ENCODE peak calls at places on chromosome 6, in nine cellular contexts. Y is RPMI8226, G is NCI-H524 treated with DMSO at 0.1 percent for 48 hours, A is H9, M is NCI-H1417 treated with DMSO at 0.1 percent for 48 hours, V is HEK293T, F is GM10248, I is heart right ventricle, Q is lower lobe of right lung. Z is an unnamed sample.

GRCh38 chr6:30981942-30982772 is 1.4 kb upstream of the MUC21 start:
- DNase-seq in I (peak), A (peak), G (no peak), Y (peak), V (peak), F (no peak), Q (no peak), M (no peak), Z (no peak)

GRCh38 chr6:149995971-149996370 is 29.4 kb downstream of the RAET1L start:
- DNase-seq in I (no peak), A (no peak), M (no peak), Y (no peak), G (no peak), Q (no peak), V (no peak), F (no peak), Z (no peak)

GRCh38 chr6:143967861-143968498 is 40.1 kb downstream of the PLAGL1 start:
- DNase-seq in M (no peak), V (no peak), G (no peak), F (no peak), A (no peak), Y (no peak), I (no peak), Q (no peak), Z (peak)

GRCh38 chr6:168200571-168201134 is 118.9 kb downstream of the DACT2 start:
- DNase-seq in F (no peak), G (no peak), A (no peak), Q (no peak), V (no peak), M (no peak), I (no peak), Y (no peak), Z (no peak)

GRCh38 chr6:47787620-47788497 is 6.0 kb downstream of the OPN5 start:
- DNase-seq in Q (peak), V (peak), G (no peak), F (peak), M (peak), I (peak), Y (peak), A (peak), Z (peak)

GRCh38 chr6:8857160-8857559 is 421.8 kb upstream of the SLC35B3 start:
- DNase-seq in M (no peak), Q (no peak), V (no peak), I (no peak), G (no peak), F (no peak), Y (no peak), A (no peak), Z (no peak)

GRCh38 chr6:27286141-27286540 is 25.9 kb downstream of the POM121L2 start:
- DNase-seq in M (no peak), Q (no peak), A (no peak), F (no peak), G (no peak), I (no peak), Y (no peak), V (no peak), Z (no peak)

GRCh38 chr6:157593596-157593995 is 212.6 kb downstream of the ZDHHC14 start:
- DNase-seq in F (no peak), Q (no peak), A (no peak), M (no peak), I (no peak), G (no peak), V (no peak), Y (no peak), Z (no peak)

GRCh38 chr6:67679566-67680296 is 955.4 kb upstream of the ADGRB3 start:
- DNase-seq in M (no peak), G (no peak), F (no peak), V (no peak), Y (no peak), Q (no peak), A (no peak), I (no peak), Z (no peak)

GRCh38 chr6:130997061-130997753 is 65.8 kb downstream of the EPB41L2 start:
- DNase-seq in A (no peak), V (no peak), Y (no peak), F (no peak), Q (no peak), G (peak), I (no peak), M (no peak), Z (no peak)

GRCh38 chr6:152300517-152300916 is 336.6 kb downstream of the SYNE1 start:
- DNase-seq in A (no peak), F (no peak), I (no peak), Y (no peak), G (no peak), M (no peak), Q (no peak), V (no peak), Z (no peak)

GRCh38 chr6:3913077-3913957 is 64.1 kb downstream of the FAM50B start:
- DNase-seq in M (no peak), Y (no peak), V (peak), Q (no peak), F (no peak), G (no peak), A (no peak), I (peak), Z (no peak)

GRCh38 chr6:44416103-44416502 is 28.6 kb downstream of the CDC5L start:
- DNase-seq in F (no peak), M (no peak), Y (no peak), A (no peak), I (no peak), V (no peak), G (no peak), Q (no peak), Z (no peak)

GRCh38 chr6:49142422-49143151 is 320.5 kb downstream of the MMUT start:
- DNase-seq in Y (no peak), A (no peak), F (no peak), M (no peak), V (no peak), G (no peak), I (no peak), Q (no peak), Z (no peak)

GRCh38 chr6:147226877-147227276 is 22.7 kb downstream of the STXBP5 start:
- DNase-seq in Q (no peak), M (no peak), I (no peak), V (no peak), F (no peak), Y (no peak), A (no peak), G (no peak), Z (no peak)

GRCh38 chr6:14758421-14759043 is 487.3 kb upstream of the JARID2 start:
- DNase-seq in F (no peak), I (no peak), G (no peak), Q (peak), M (peak), Y (no peak), V (no peak), A (no peak), Z (no peak)

GRCh38 chr6:43630980-43631619 is 2.0 kb upstream of the GTPBP2 start:
- DNase-seq in I (no peak), Q (no peak), Y (no peak), F (no peak), A (no peak), G (no peak), M (no peak), V (no peak), Z (no peak)